ENCODE peak calls at places on chromosomes 1 and 21, in eight cellular contexts. E is cardiac fibroblast, Y is IMR-90, P is breast epithelium, A is fibroblast of the aortic adventitia, L is heart left ventricle, G is tibial artery, H is coronary artery. I is an unnamed sample.

GRCh38 chr1:209248649-209249279 is 334.8 kb upstream of the CAMK1G start:
- DNase-seq in Y (peak), H (no peak), A (peak), E (peak), P (peak), G (no peak), L (no peak), I (peak)

GRCh38 chr1:16145988-16146887 is 9.6 kb downstream of the EPHA2 start:
- DNase-seq in Y (peak), A (peak), G (peak), E (peak), H (peak), P (peak), L (peak), I (peak)

GRCh38 chr1:37147397-37147831 is 113.1 kb upstream of the GRIK3 start:
- DNase-seq in E (no peak), H (no peak), G (no peak), A (no peak), L (no peak), Y (no peak), P (no peak), I (no peak)

GRCh38 chr1:156337052-156337887 is 822 bp downstream of the CCT3 start:
- DNase-seq in A (peak), P (no peak), E (peak), L (no peak), H (no peak), G (no peak), Y (peak), I (peak)

GRCh38 chr21:39258207-39258606 is 55.2 kb downstream of the BRWD1 start:
- DNase-seq in A (no peak), H (no peak), Y (no peak), P (no peak), E (no peak), L (no peak), G (no peak), I (no peak)

GRCh38 chr21:45161039-45161945 is 86.9 kb downstream of the ADARB1 start:
- DNase-seq in L (no peak), E (no peak), P (peak), Y (no peak), H (peak), A (no peak), G (no peak), I (no peak)

GRCh38 chr1:22861764-22862440 is 110.8 kb downstream of the LACTBL1 start:
- DNase-seq in P (no peak), H (no peak), Y (peak), E (peak), L (no peak), G (no peak), A (peak), I (peak)

GRCh38 chr1:4509206-4509605 is 145.2 kb upstream of the AJAP1 start:
- DNase-seq in A (no peak), Y (no peak), P (no peak), E (no peak), G (no peak), L (no peak), H (no peak), I (no peak)

GRCh38 chr21:25005388-25005787 is 601.9 kb downstream of the MRPL39 start:
- DNase-seq in L (no peak), G (no peak), P (no peak), E (peak), Y (peak), A (no peak), H (no peak), I (no peak)

GRCh38 chr1:19436716-19437476 is 48.4 kb downstream of the CAPZB start:
- DNase-seq in A (peak), E (peak), G (peak), H (peak), L (peak), P (peak), Y (no peak), I (no peak)

GRCh38 chr1:242842094-242842493 is 317.6 kb upstream of the PLD5 start:
- DNase-seq in G (no peak), A (no peak), P (no peak), H (no peak), L (no peak), E (no peak), Y (no peak), I (no peak)

GRCh38 chr21:39681257-39681656 is 63.7 kb upstream of the IGSF5 start:
- DNase-seq in L (no peak), H (no peak), P (no peak), A (no peak), G (no peak), E (peak), Y (no peak), I (no peak)

GRCh38 chr1:57770772-57771171 is 346.9 kb upstream of the DAB1 start:
- DNase-seq in G (no peak), E (peak), P (no peak), Y (peak), A (peak), L (no peak), H (no peak), I (peak)

GRCh38 chr1:207051615-207051943 is 571 bp upstream of the YOD1 start:
- DNase-seq in A (no peak), Y (no peak), E (no peak), L (no peak), H (no peak), P (no peak), G (no peak), I (no peak)

GRCh38 chr1:160739098-160739511 is at the start of gene SLAMF7:
- DNase-seq in L (no peak), P (no peak), G (no peak), H (no peak), A (no peak), Y (no peak), E (no peak), I (peak)

DNA sequence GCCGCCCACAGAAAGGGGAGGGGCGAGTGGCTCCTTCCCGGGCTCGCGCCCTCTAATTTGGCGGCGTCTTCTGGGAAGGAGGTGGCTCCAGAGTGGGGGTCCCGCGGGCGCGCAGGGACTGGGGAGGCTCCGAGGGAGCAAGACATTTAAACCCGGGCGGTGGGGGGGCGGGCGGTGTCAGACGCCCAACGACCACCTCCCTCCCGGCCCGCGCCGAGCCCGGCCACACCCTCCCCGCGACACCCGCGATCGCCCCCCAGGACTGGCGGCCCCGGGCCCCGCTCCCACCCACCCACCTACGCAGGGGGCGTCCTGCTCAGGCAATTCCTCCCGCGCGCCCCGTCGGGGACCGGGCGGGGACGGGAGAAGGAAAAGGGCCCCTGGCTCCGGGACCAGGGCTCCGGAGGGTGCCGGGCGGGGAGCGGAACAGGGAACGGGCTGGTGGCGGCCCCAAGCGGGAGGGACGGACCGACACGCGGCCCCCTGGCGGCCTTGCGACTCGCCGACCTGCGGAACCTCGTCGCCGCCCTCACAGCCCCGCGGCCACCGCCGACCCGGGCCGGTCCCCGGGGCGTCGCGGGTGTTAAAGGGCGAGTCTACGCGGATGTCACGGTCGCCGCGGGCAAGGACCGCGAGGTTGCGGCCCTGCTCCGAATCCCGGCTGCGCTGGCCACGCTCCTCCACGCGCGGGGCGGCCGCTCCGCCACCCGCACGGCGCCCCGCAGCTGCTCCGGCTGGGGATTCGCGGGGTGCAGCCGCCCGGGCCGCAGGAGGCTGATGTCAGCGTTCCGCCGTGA is 94.0 kb upstream of the FMN2 start:
- DNase-seq in G (no peak), H (no peak), P (no peak), E (no peak), Y (no peak), A (no peak), L (no peak), I (no peak)
- H3K4me3 ChIP-seq in G (no peak), H (peak), P (peak), E (no peak), Y (peak), A (peak), L (no peak), I (no peak)

DNA sequence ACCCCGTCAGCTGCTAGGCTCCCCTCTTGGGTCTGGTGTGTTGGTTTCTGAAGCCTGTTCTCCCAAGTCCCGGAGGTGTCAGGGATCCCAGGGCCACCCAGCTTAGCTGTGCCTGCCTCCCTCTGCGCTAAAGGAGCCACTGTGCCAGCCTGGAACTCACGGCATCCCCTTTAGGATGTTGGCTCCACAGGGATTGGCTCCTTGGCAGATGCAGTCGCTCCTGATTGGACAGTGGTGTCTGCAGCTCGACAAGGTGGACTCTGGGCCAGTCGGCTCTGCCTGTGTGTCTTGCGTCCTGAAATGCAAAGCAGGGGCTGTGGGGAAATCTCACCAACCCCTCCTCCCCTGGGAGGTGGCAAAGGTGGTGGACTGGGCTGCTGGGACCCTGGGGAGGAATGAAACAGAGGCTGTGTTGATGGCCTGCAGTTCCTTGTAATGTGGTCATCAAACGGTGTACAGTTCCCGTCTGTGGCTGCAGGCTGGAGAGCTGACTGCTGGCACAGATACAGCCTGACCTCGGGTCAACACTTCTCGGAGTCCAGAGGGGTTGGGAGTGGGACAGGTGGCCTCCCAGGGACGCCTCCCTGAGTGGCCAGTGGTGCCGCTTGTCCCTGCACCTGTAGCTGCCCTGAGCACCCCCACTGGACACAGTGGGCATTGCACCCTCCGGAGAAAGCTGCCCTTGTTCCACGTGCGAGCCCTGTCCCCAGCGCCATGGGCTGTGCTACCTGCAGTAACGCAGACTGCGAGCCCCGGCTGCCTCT is 11.5 kb upstream of the KCNAB2 start:
- DNase-seq in Y (peak), L (peak), H (no peak), P (no peak), G (no peak), A (peak), E (peak), I (peak)
- TF ChIP-seq CTCF in Y (peak), L (peak), H (peak), P (no peak), G (peak), A (peak), E (peak), I (peak)

DNA sequence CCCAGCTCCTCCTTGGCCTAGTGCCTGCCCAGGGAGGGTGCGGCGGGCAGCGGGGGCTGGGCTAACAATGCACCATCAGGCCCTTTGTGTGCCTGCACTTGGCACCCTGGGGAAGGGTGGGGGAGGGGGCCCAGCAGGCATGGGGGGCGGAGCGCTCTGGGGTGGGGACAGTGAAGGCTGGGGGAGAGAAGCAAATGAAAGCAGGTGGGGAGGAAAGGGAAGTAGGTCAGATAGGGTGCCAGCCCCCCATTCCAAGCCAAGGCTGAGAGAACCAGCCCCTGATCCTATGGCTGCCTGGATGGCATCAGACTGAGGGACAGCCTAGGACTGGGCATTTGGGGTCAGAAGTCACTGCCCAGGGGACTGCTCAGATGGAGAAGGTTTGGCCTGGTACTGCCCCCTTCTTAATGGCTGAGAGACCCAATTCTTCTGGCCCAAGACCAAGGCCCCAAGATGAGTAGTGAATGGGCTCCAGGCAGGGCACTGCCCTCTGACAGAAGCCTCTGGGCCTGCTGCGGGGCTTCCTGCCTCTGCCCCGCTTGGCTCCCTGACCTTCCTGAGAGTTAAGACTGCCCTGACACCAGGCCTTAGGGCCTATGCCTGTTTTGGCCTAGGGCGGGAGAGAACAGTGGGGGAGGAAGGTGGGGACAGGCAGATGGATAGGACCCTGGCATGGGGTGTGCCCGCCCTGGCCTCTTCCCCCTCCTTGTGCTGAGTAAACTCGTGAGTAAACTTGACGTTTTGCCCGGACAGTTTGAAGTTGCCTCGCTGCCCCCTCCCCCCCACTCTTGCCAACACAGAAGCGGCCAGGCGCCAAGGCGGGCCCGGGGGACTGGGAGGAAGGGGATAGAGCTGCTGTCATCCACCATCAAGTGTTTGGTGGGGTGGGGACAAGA is 2.7 kb downstream of the ZBTB7B start:
- DNase-seq in P (peak), H (peak), L (peak), Y (no peak), A (no peak), G (peak), E (no peak), I (peak)
- H3K4me3 ChIP-seq in P (peak), H (peak), L (peak), Y (no peak), A (peak), G (peak), E (no peak), I (peak)

DNA sequence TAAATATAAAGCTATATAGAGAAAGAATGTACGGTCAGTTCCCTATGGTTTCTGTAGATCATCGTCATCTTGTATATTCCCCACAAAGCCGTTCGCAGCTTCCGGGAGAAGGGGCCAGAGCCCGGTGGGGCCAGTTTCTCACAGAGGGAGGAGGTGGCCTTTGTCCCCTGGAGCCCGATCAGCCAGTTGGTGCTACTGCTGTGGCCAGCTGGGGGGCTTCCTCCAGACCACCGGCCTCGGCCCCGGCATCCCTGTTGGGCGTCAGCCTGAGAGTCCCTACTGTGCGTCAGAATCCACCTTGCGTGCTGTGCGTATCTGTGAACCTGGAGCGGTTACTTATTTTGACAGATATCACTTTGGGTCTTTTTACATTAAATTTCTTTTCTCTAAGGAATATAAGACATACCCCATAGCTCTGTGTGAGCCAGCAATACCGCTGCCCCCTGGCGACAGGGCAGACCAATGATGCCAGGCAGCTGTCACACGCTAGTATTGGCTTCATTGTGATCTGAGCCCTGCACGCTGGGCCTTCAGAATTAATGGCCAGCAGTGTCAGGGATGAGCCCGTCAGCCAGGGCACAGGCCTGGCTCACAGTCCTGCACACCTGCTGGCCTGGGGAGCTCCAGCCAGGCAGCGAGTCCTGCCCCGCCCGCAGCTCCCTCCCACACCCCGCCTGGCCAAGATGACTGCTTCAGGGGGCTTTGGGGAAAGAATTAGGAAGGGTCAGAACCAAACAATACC is 145.9 kb downstream of the PGBD5 start:
- DNase-seq in G (peak), E (no peak), P (no peak), Y (no peak), H (no peak), L (no peak), A (no peak), I (no peak)
- TF ChIP-seq CTCF in G (no peak), E (no peak), P (no peak), Y (no peak), H (no peak), L (no peak), A (no peak), I (no peak)

DNA sequence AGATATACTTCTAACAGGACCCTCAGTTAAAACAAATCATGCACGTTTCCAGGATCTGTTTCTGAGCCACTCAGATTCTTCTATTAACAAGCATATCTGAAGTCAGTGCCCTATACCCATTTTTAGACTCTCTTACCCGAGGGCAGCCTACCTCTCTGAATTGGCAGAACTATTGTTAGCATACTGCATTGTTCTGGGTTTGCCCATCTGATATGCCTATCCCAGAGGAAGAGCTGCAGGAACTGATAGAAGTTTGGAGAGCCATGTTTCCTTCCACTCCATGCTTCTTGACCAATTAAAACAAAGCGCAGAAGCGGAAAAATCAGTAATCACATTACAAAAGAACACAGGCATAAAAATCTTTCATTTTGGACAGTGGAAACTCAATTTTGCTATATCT is 653.8 kb downstream of the LTN1 start:
- DNase-seq in G (no peak), A (peak), Y (no peak), L (no peak), E (no peak), P (no peak), H (no peak), I (no peak)
- H3K4me3 ChIP-seq in G (no peak), A (no peak), Y (no peak), L (no peak), E (no peak), P (no peak), H (no peak), I (no peak)

GRCh38 chr1:196860323-196860884 is 27.4 kb upstream of the CFHR4 start:
- DNase-seq in E (no peak), L (no peak), Y (no peak), G (no peak), A (no peak), H (no peak), P (no peak), I (no peak)
- TF ChIP-seq CTCF in E (no peak), L (no peak), Y (no peak), G (no peak), A (no peak), H (no peak), P (no peak), I (no peak)

GRCh38 chr21:32315511-32316362 is 17.1 kb downstream of the MRAP start:
- DNase-seq in P (no peak), H (no peak), L (no peak), A (no peak), E (no peak), Y (no peak), G (no peak), I (no peak)

GRCh38 chr21:32319012-32319411 is 20.4 kb downstream of the MRAP start:
- DNase-seq in A (no peak), H (no peak), G (no peak), Y (no peak), L (no peak), P (no peak), E (no peak), I (no peak)

GRCh38 chr21:32320059-32320458 is 21.4 kb downstream of the MRAP start:
- DNase-seq in E (no peak), A (no peak), G (no peak), L (no peak), H (peak), Y (no peak), P (no peak), I (no peak)

GRCh38 chr21:32316363-32317215 is 17.9 kb downstream of the MRAP start:
- DNase-seq in A (no peak), H (no peak), E (no peak), G (no peak), P (no peak), Y (no peak), L (no peak), I (no peak)

DNA sequence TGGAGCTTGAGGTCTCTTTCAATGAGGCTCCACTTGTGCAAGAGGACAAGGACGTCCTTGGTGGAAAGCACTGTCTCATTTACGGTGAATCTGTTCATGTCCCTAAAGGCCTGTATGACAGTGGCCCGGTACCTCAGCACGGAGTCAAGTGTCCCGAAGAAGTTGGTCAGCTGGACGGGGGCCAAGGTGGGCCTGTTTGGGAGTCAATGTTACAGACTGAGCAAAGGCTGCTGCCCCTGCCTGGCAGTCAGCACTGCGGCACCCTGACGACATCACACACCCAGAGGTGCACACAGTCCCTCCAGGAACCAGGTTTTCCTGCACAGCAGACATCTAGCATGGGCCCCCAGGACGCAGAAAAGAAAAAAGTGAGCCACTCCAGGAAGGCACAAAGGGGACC is 19.1 kb downstream of the MRAP start:
- DNase-seq in A (no peak), H (no peak), E (no peak), G (no peak), Y (no peak), P (no peak), L (no peak), I (no peak)
- H3K4me3 ChIP-seq in A (no peak), H (no peak), E (no peak), G (no peak), Y (no peak), P (no peak), L (no peak), I (no peak)